ENCODE peak calls at places on chromosome 1, in seven cellular contexts. G is stomach, R is GM23338, U is suprapubic skin, Z is esophagus muscularis mucosa, N is sigmoid colon, K is prostate gland. W is an unnamed sample.

GRCh38 chr1:8911416-8912309 is 33.2 kb upstream of the ENO1 start:
- DNase-seq in G (no peak), R (peak; percentile 37), U (no peak), Z (no peak), N (no peak), K (peak; percentile 23), W (no peak)

GRCh38 chr1:167263784-167264464 is 43.2 kb downstream of the POU2F1 start:
- DNase-seq in G (no peak), R (no peak), U (no peak), Z (no peak), N (no peak), K (no peak), W (no peak)

GRCh38 chr1:8003431-8004112 is 22.5 kb downstream of the ERRFI1 start:
- DNase-seq in G (no peak), R (no peak), U (no peak), Z (no peak), N (no peak), K (no peak), W (no peak)

GRCh38 chr1:224435318-224435763 is 744 bp upstream of the WDR26 start:
- DNase-seq in G (no peak), R (no peak), U (no peak), Z (no peak), N (no peak), K (peak; percentile 19), W (no peak)

GRCh38 chr1:209434066-209434465 is 149.4 kb upstream of the CAMK1G start:
- DNase-seq in G (no peak), R (no peak), U (no peak), Z (no peak), N (no peak), K (no peak), W (no peak)

GRCh38 chr1:202623075-202623474 is 87.2 kb downstream of the SYT2 start:
- DNase-seq in G (no peak), R (no peak), U (no peak), Z (no peak), N (peak; percentile 85), K (no peak), W (no peak)

GRCh38 chr1:211420845-211421454 is 71.0 kb downstream of the RD3 start:
- DNase-seq in G (no peak), R (no peak), U (no peak), Z (no peak), N (no peak), K (no peak), W (no peak)

GRCh38 chr1:61192666-61193325 is 110.4 kb downstream of the NFIA start:
- DNase-seq in G (no peak), R (no peak), U (no peak), Z (no peak), N (no peak), K (no peak), W (no peak)

GRCh38 chr1:150810958-150811676 is 3.1 kb upstream of the CTSK start:
- DNase-seq in G (peak; percentile 38), R (no peak), U (no peak), Z (no peak), N (no peak), K (no peak), W (no peak)

GRCh38 chr1:54403808-54404261 is 2.4 kb downstream of the SSBP3 start:
- DNase-seq in G (no peak), R (peak; percentile 22), U (no peak), Z (no peak), N (no peak), K (no peak), W (no peak)

GRCh38 chr1:34354367-34354766 is 177.7 kb downstream of the C1orf94 start:
- DNase-seq in G (no peak), R (peak; percentile 10), U (no peak), Z (no peak), N (no peak), K (no peak), W (no peak)
- TF ChIP-seq CTCF in G (no peak), R (peak; percentile 41), U (no peak), Z (no peak), N (no peak), K (no peak), W (no peak)

GRCh38 chr1:117058810-117059209 is 1.3 kb upstream of the TTF2 start:
- DNase-seq in G (no peak), R (no peak), U (no peak), Z (no peak), N (no peak), K (no peak), W (no peak)
- H3K4me3 ChIP-seq in G (peak overlapping the region; percentile 84), R (peak overlapping the region; percentile 62), U (peak overlapping the region; percentile 89), Z (peak overlapping the region; percentile 68), N (no peak overlapping the region), K (no peak overlapping the region), W (peak overlapping the region; percentile 68)

GRCh38 chr1:1331068-1331965 is at the start of gene TAS1R3:
- DNase-seq in G (peak; percentile 47), R (no peak), U (no peak), Z (no peak), N (no peak), K (no peak), W (no peak)

GRCh38 chr1:1333551-1334241 is 2.6 kb downstream of the TAS1R3 start:
- DNase-seq in G (no peak), R (no peak), U (no peak), Z (no peak), N (no peak), K (no peak), W (no peak)

GRCh38 chr1:1330366-1331067 is 563 bp upstream of the TAS1R3 start:
- DNase-seq in G (no peak), R (no peak), U (no peak), Z (no peak), N (no peak), K (no peak), W (no peak)

GRCh38 chr1:1332774-1333480 is 1.8 kb downstream of the TAS1R3 start:
- DNase-seq in G (peak; percentile 80), R (no peak), U (no peak), Z (no peak), N (no peak), K (peak; percentile 49), W (peak; percentile 85)

DNA sequence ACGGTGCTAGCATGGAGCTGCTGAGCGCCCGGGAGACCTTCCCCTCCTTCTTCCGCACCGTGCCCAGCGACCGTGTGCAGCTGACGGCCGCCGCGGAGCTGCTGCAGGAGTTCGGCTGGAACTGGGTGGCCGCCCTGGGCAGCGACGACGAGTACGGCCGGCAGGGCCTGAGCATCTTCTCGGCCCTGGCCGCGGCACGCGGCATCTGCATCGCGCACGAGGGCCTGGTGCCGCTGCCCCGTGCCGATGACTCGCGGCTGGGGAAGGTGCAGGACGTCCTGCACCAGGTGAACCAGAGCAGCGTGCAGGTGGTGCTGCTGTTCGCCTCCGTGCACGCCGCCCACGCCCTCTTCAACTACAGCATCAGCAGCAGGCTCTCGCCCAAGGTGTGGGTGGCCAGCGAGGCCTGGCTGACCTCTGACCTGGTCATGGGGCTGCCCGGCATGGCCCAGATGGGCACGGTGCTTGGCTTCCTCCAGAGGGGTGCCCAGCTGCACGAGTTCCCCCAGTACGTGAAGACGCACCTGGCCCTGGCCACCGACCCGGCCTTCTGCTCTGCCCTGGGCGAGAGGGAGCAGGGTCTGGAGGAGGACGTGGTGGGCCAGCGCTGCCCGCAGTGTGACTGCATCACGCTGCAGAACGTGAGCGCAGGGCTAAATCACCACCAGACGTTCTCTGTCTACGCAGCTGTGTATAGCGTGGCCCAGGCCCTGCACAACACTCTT is 1.1 kb downstream of the TAS1R3 start:
- DNase-seq in G (no peak), R (no peak), U (no peak), Z (no peak), N (no peak), K (no peak), W (no peak)
- TF ChIP-seq POLR2AphosphoS5 in G (no peak), R (no peak), U (no peak), Z (no peak), N (no peak), K (no peak), W (no peak)

GRCh38 chr1:196649990-196650389 is 1.9 kb upstream of the CFH start:
- DNase-seq in G (no peak), R (no peak), U (no peak), Z (no peak), N (no peak), K (no peak), W (no peak)

GRCh38 chr1:196654271-196654670 is 2.4 kb downstream of the CFH start:
- DNase-seq in G (no peak), R (no peak), U (no peak), Z (no peak), N (no peak), K (no peak), W (no peak)

GRCh38 chr1:196650403-196650802 is 1.4 kb upstream of the CFH start:
- DNase-seq in G (no peak), R (peak; percentile 56), U (no peak), Z (no peak), N (no peak), K (no peak), W (no peak)

GRCh38 chr1:196651079-196651478 is 764 bp upstream of the CFH start:
- DNase-seq in G (no peak), R (no peak), U (no peak), Z (no peak), N (no peak), K (no peak), W (no peak)

GRCh38 chr1:196651637-196652215 is at the start of gene CFH:
- DNase-seq in G (no peak), R (no peak), U (no peak), Z (no peak), N (no peak), K (no peak), W (no peak)
- TF ChIP-seq CTCF in G (no peak), R (no peak), U (peak; percentile 1), Z (no peak), N (no peak), K (no peak), W (no peak)

DNA sequence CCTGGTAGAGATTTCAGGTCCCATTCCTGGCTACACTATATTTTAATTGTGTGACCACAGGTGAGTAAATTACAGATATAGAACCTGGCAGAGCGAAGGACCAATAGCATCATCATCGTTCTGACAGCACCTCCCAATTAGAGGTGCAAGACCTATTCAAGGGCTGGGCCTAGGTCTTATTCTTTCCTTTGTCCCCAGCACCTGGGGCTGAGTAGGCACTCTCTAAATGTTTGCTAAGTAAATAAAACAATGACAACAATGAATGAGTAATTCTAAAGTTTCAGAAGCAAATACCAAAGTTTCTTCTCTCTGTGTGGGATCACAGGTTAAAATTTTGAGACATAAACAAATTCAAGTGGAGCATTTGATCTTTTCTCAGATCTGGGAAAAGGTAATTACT is 32.7 kb downstream of the BEND5 start:
- DNase-seq in G (no peak), R (peak; percentile 14), U (no peak), Z (no peak), N (no peak), K (no peak), W (no peak)
- H3K4me3 ChIP-seq in G (no peak overlapping the region), R (no peak overlapping the region), U (no peak overlapping the region), Z (no peak overlapping the region), N (no peak overlapping the region), K (no peak overlapping the region), W (no peak overlapping the region)